ENCODE peak calls at places on chromosome X, in seven cellular contexts. K, D, Q, L, X, B and H are unnamed samples.

GRCh38 chrX:153981771-153982533 is 9.4 kb downstream of the TMEM187 start:
- ATAC-seq in D (peak; percentile 3), Q (no peak), X (peak; percentile 25), K (no peak), B (no peak), L (peak; percentile 45), H (peak; percentile 46)

GRCh38 chrX:155071694-155072215 is 447 bp downstream of the BRCC3 start:
- ATAC-seq in D (no peak), Q (peak; percentile 33), B (peak; percentile 5), K (peak; percentile 24), L (peak; percentile 26), X (peak; percentile 9), H (no peak)

GRCh38 chrX:110665636-110666035 is 130.0 kb downstream of the CHRDL1 start:
- ATAC-seq in K (peak; percentile 86), Q (peak; percentile 92), D (no peak), L (no peak), X (peak; percentile 87), B (peak; percentile 57), H (no peak)

GRCh38 chrX:113790987-113791386 is 792.9 kb upstream of the HTR2C start:
- ATAC-seq in B (no peak), Q (no peak), K (no peak), D (no peak), L (no peak), X (no peak), H (no peak)

GRCh38 chrX:153600921-153601320 is 2.0 kb upstream of the CCNQ start:
- ATAC-seq in D (no peak), K (no peak), B (no peak), L (no peak), Q (no peak), X (no peak), H (no peak)

GRCh38 chrX:121456315-121456714 is 408.9 kb downstream of the GLUD2 start:
- ATAC-seq in D (no peak), L (no peak), Q (no peak), X (no peak), K (no peak), B (no peak), H (no peak)

GRCh38 chrX:100743009-100743615 is 11.2 kb upstream of the SYTL4 start:
- ATAC-seq in L (no peak), B (no peak), K (no peak), X (no peak), Q (no peak), D (no peak), H (no peak)

GRCh38 chrX:38276089-38276488 is 51.2 kb downstream of the RPGR start:
- ATAC-seq in L (no peak), K (no peak), X (peak; percentile 73), Q (no peak), B (peak; percentile 20), D (no peak), H (no peak)

GRCh38 chrX:106917830-106918500 is 2.2 kb upstream of the CLDN2 start:
- ATAC-seq in B (peak; percentile 92), Q (no peak), D (no peak), X (peak; percentile 85), L (peak; percentile 86), K (no peak), H (no peak)

GRCh38 chrX:112664928-112665327 is 14.8 kb downstream of the LHFPL1 start:
- ATAC-seq in X (no peak), Q (no peak), B (no peak), L (no peak), K (no peak), D (no peak), H (no peak)

GRCh38 chrX:154396948-154397887 is 959 bp upstream of the RPL10 start:
- ATAC-seq in K (peak; percentile 66), Q (peak; percentile 62), B (peak; percentile 63), D (peak; percentile 75), X (peak; percentile 83), L (peak; percentile 7), H (peak; percentile 78)

GRCh38 chrX:20237864-20238263 is 28.8 kb downstream of the RPS6KA3 start:
- ATAC-seq in L (no peak), Q (no peak), B (no peak), K (no peak), X (no peak), D (no peak), H (no peak)

GRCh38 chrX:11908371-11908770 is 150.3 kb downstream of the MSL3 start:
- ATAC-seq in X (no peak), L (peak; percentile 56), Q (peak; percentile 76), D (no peak), B (peak; percentile 58), K (peak; percentile 76), H (no peak)

GRCh38 chrX:15515931-15516330 is 15.3 kb downstream of the BMX start:
- ATAC-seq in B (no peak), X (no peak), K (no peak), L (no peak), D (no peak), Q (no peak), H (peak; percentile 36)

GRCh38 chrX:45794323-45794994 is 593.8 kb upstream of the DIPK2B start:
- ATAC-seq in L (no peak), K (no peak), X (no peak), Q (no peak), D (no peak), B (no peak), H (no peak)

GRCh38 chrX:37813570-37813969 is 33.7 kb downstream of the CYBB start:
- ATAC-seq in K (no peak), D (no peak), B (no peak), Q (no peak), X (no peak), L (no peak), H (no peak)

GRCh38 chrX:51760657-51761056 is 17.4 kb downstream of the GSPT2 start:
- ATAC-seq in D (no peak), L (no peak), X (no peak), K (no peak), B (no peak), Q (no peak), H (no peak)

GRCh38 chrX:40154853-40155616 is 57.3 kb upstream of the BCOR start:
- ATAC-seq in B (peak; percentile 3), D (peak; percentile 63), L (no peak), K (peak; percentile 71), X (peak; percentile 47), Q (no peak), H (peak; percentile 23)

GRCh38 chrX:45751156-45751555 is 550.5 kb upstream of the DIPK2B start:
- ATAC-seq in L (no peak), X (no peak), D (no peak), Q (no peak), K (no peak), B (no peak), H (no peak)

GRCh38 chrX:18883961-18884765 is 99.8 kb downstream of the PHKA2 start:
- ATAC-seq in B (no peak), L (no peak), K (peak; percentile 4), Q (no peak), D (no peak), X (no peak), H (no peak)

GRCh38 chrX:23803931-23804381 is 21.0 kb downstream of the SAT1 start:
- ATAC-seq in B (peak; percentile 76), D (peak; percentile 81), Q (no peak), X (peak; percentile 66), K (peak; percentile 30), L (no peak), H (peak; percentile 43)

GRCh38 chrX:69309074-69309792 is 144.0 kb upstream of the PJA1 start:
- ATAC-seq in B (no peak), D (no peak), K (peak; percentile 93), Q (no peak), L (no peak), X (no peak), H (no peak)

GRCh38 chrX:142688256-142688655 is 337.5 kb upstream of the SPANXN4 start:
- ATAC-seq in Q (no peak), B (no peak), K (no peak), X (no peak), D (no peak), L (no peak), H (no peak)

GRCh38 chrX:40300286-40300890 is 202.6 kb upstream of the BCOR start:
- ATAC-seq in X (no peak), Q (no peak), D (no peak), B (no peak), K (no peak), L (no peak), H (no peak)

DNA sequence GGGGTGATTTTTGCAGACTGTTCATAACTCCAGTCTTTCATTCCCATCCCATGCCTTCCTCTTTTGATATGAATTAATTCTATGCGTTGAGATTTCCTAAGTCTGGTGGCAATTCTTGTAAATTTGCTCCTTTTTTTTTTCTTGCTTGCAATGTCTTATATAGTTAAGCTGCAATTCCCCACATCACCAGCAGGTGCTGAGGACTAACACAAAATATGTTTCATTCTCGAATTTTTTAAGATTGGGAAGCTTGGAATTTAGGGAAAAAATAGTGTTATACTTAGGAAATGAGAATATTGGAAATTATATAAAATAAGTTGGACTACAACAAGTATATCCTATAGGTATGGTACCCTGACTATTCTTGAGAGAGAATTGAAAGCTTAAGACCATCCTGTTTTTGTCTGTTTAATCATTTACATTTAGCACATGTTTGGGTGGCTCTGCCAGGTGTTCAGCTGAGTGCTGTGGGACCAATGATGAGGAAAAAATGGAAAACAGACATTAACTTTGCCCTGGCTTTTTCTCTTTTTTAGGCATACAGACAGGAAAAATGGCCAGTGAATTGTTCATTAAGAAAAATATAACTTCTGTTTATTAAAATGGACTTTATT is 30.2 kb downstream of the AFF2 start:
- ATAC-seq in X (no peak), D (no peak), B (no peak), K (no peak), Q (no peak), L (no peak), H (no peak)
- TF ChIP-seq CTCF in X (peak; percentile 66), D (peak; percentile 50), B (peak; percentile 53), K (no peak), Q (no peak), L (peak; percentile 56), H (peak; percentile 33)

DNA sequence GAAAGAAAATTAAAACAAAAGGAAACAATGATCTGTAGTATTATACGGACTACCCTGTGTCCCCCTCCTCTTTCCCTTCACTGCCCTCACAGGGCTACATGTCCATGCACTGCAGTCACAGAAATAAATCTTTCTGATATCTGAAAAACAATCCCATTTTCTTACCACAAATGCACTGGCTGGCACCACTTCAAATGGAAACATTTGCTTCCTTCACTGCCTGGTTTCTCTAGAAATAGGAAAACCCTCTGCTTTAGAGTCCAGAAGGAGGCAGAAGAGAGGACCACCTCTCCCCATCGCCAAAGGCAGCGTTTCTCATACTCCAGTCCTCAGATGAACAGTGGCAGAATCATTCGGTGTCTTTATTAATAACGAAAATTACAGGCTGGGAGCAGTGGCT is 98.2 kb downstream of the GRIA3 start:
- ATAC-seq in K (no peak), X (no peak), Q (no peak), D (no peak), B (no peak), L (no peak), H (no peak)
- H3K27me3 ChIP-seq in K (no peaks in the 10 kb centered on the region), X (no peaks in the 10 kb centered on the region), Q (no peaks in the 10 kb centered on the region), D (no peaks in the 10 kb centered on the region), B (no peaks in the 10 kb centered on the region), L (no peaks in the 10 kb centered on the region), H (no peaks in the 10 kb centered on the region)

GRCh38 chrX:48539345-48540014 is at the start of gene TBC1D25:
- ATAC-seq in B (peak; percentile 85), K (peak; percentile 90), D (peak; percentile 93), Q (peak; percentile 89), L (peak; percentile 87), X (peak; percentile 97), H (peak; percentile 96)
- TF ChIP-seq CTCF in B (peak; percentile 42), K (peak; percentile 62), D (peak; percentile 29), Q (peak; percentile 21), L (peak; percentile 30), X (no peak), H (peak; percentile 32)

GRCh38 chrX:129529685-129530281 is 6.5 kb upstream of the SMARCA1 start:
- ATAC-seq in K (no peak), B (peak; percentile 51), Q (no peak), X (no peak), L (no peak), D (no peak), H (no peak)
- H3K27me3 ChIP-seq in K (no peaks in the 10 kb centered on the region), B (no peaks in the 10 kb centered on the region), Q (no peaks in the 10 kb centered on the region), X (no peaks in the 10 kb centered on the region), L (no peaks in the 10 kb centered on the region), D (no peaks in the 10 kb centered on the region), H (no peaks in the 10 kb centered on the region)